ENCODE peak calls at places on chromosomes 7 and 10, in six cellular contexts. One of them, this sample, is unnamed.

GRCh38 chr7:17472939-17473338 is 174.5 kb downstream of the AHR start:
- DNase-seq in fibroblast of lung: no peak
- DNase-seq in iPS-NIHi11: no peak
- DNase-seq in H7: no peak
- DNase-seq in HTR-8/SVneo: no peak
- DNase-seq in body of pancreas: no peak
- DNase-seq in this sample: no peak

GRCh38 chr10:98374176-98374969 is 40.6 kb downstream of the PYROXD2 start:
- DNase-seq in fibroblast of lung: peak; percentile 57
- DNase-seq in iPS-NIHi11: peak; percentile 60
- DNase-seq in H7: no peak
- DNase-seq in HTR-8/SVneo: peak; percentile 28
- DNase-seq in body of pancreas: no peak
- DNase-seq in this sample: peak; percentile 56

GRCh38 chr10:47277352-47278151 is 22.4 kb upstream of the GDF10 start:
- DNase-seq in fibroblast of lung: no peak
- DNase-seq in iPS-NIHi11: no peak
- DNase-seq in H7: no peak
- DNase-seq in HTR-8/SVneo: no peak
- DNase-seq in body of pancreas: no peak
- DNase-seq in this sample: no peak

GRCh38 chr10:97519342-97519741 is 20.6 kb downstream of the UBTD1 start:
- DNase-seq in fibroblast of lung: no peak
- DNase-seq in iPS-NIHi11: no peak
- DNase-seq in H7: no peak
- DNase-seq in HTR-8/SVneo: no peak
- DNase-seq in body of pancreas: no peak
- DNase-seq in this sample: peak; percentile 76

GRCh38 chr10:78972947-78973900 is 95.5 kb upstream of the ZMIZ1 start:
- DNase-seq in fibroblast of lung: peak; percentile 95
- DNase-seq in iPS-NIHi11: peak; percentile 92
- DNase-seq in H7: peak; percentile 96
- DNase-seq in HTR-8/SVneo: peak; percentile 91
- DNase-seq in body of pancreas: peak; percentile 91
- DNase-seq in this sample: peak; percentile 95

GRCh38 chr10:44908071-44908709 is 2.9 kb upstream of the TMEM72 start:
- DNase-seq in fibroblast of lung: peak; percentile 71
- DNase-seq in iPS-NIHi11: peak; percentile 72
- DNase-seq in H7: peak; percentile 54
- DNase-seq in HTR-8/SVneo: peak; percentile 57
- DNase-seq in body of pancreas: no peak
- DNase-seq in this sample: peak; percentile 89

GRCh38 chr10:77325233-77325537 is 312.4 kb downstream of the KCNMA1 start:
- DNase-seq in fibroblast of lung: no peak
- DNase-seq in iPS-NIHi11: no peak
- DNase-seq in H7: no peak
- DNase-seq in HTR-8/SVneo: no peak
- DNase-seq in body of pancreas: peak; percentile 30
- DNase-seq in this sample: no peak

GRCh38 chr7:5702876-5703571 is 78.4 kb downstream of the RNF216 start:
- DNase-seq in fibroblast of lung: no peak
- DNase-seq in iPS-NIHi11: no peak
- DNase-seq in H7: no peak
- DNase-seq in HTR-8/SVneo: no peak
- DNase-seq in body of pancreas: peak; percentile 74
- DNase-seq in this sample: no peak

GRCh38 chr10:126844406-126844805 is 60.8 kb upstream of the DOCK1 start:
- DNase-seq in fibroblast of lung: no peak
- DNase-seq in iPS-NIHi11: no peak
- DNase-seq in H7: no peak
- DNase-seq in HTR-8/SVneo: no peak
- DNase-seq in body of pancreas: peak; percentile 16
- DNase-seq in this sample: no peak

GRCh38 chr10:50788951-50789904 is 49.5 kb downstream of the ASAH2B start:
- DNase-seq in fibroblast of lung: peak; percentile 52
- DNase-seq in iPS-NIHi11: peak; percentile 52
- DNase-seq in H7: peak; percentile 32
- DNase-seq in HTR-8/SVneo: peak; percentile 34
- DNase-seq in body of pancreas: peak; percentile 45
- DNase-seq in this sample: peak; percentile 16

GRCh38 chr7:30201921-30202320 is 67.1 kb downstream of the MTURN start:
- DNase-seq in fibroblast of lung: no peak
- DNase-seq in iPS-NIHi11: no peak
- DNase-seq in H7: no peak
- DNase-seq in HTR-8/SVneo: no peak
- DNase-seq in body of pancreas: no peak
- DNase-seq in this sample: no peak

GRCh38 chr7:47636111-47636692 is 54.3 kb upstream of the TNS3 start:
- DNase-seq in fibroblast of lung: no peak
- DNase-seq in iPS-NIHi11: no peak
- DNase-seq in H7: no peak
- DNase-seq in HTR-8/SVneo: no peak
- DNase-seq in body of pancreas: peak; percentile 8
- DNase-seq in this sample: peak; percentile 52

GRCh38 chr10:85175635-85176034 is 847.2 kb downstream of the CCSER2 start:
- DNase-seq in fibroblast of lung: no peak
- DNase-seq in iPS-NIHi11: peak; percentile 33
- DNase-seq in H7: peak; percentile 19
- DNase-seq in HTR-8/SVneo: no peak
- DNase-seq in body of pancreas: no peak
- DNase-seq in this sample: no peak

GRCh38 chr7:149147072-149147729 is at the start of gene ZNF398:
- DNase-seq in fibroblast of lung: peak; percentile 81
- DNase-seq in iPS-NIHi11: peak; percentile 95
- DNase-seq in H7: peak; percentile 96
- DNase-seq in HTR-8/SVneo: peak; percentile 82
- DNase-seq in body of pancreas: peak; percentile 71
- DNase-seq in this sample: peak; percentile 89

GRCh38 chr10:44337081-44337480 is 47.8 kb downstream of the CXCL12 start:
- DNase-seq in fibroblast of lung: no peak
- DNase-seq in iPS-NIHi11: no peak
- DNase-seq in H7: no peak
- DNase-seq in HTR-8/SVneo: no peak
- DNase-seq in body of pancreas: no peak
- DNase-seq in this sample: no peak

GRCh38 chr7:55325371-55325792 is 39.8 kb upstream of the LANCL2 start:
- DNase-seq in fibroblast of lung: peak; percentile 96
- DNase-seq in iPS-NIHi11: no peak
- DNase-seq in H7: no peak
- DNase-seq in HTR-8/SVneo: peak; percentile 65
- DNase-seq in body of pancreas: peak; percentile 66
- DNase-seq in this sample: peak; percentile 99

GRCh38 chr10:79403441-79404230 is 41.8 kb downstream of the ZCCHC24 start:
- DNase-seq in fibroblast of lung: no peak
- DNase-seq in iPS-NIHi11: peak; percentile 46
- DNase-seq in H7: peak; percentile 86
- DNase-seq in HTR-8/SVneo: no peak
- DNase-seq in body of pancreas: no peak
- DNase-seq in this sample: peak; percentile 55

GRCh38 chr10:101346177-101346576 is 7.8 kb upstream of the BTRC start:
- DNase-seq in fibroblast of lung: no peak
- DNase-seq in iPS-NIHi11: no peak
- DNase-seq in H7: no peak
- DNase-seq in HTR-8/SVneo: no peak
- DNase-seq in body of pancreas: no peak
- DNase-seq in this sample: no peak

GRCh38 chr7:34851431-34851830 is 185.9 kb downstream of the DPY19L1 start:
- DNase-seq in fibroblast of lung: no peak
- DNase-seq in iPS-NIHi11: no peak
- DNase-seq in H7: no peak
- DNase-seq in HTR-8/SVneo: no peak
- DNase-seq in body of pancreas: no peak
- DNase-seq in this sample: no peak

GRCh38 chr7:121042195-121042594 is 53.7 kb downstream of the CPED1 start:
- DNase-seq in fibroblast of lung: no peak
- DNase-seq in iPS-NIHi11: no peak
- DNase-seq in H7: no peak
- DNase-seq in HTR-8/SVneo: no peak
- DNase-seq in body of pancreas: no peak
- DNase-seq in this sample: no peak

GRCh38 chr7:102260856-102261255 is 25.8 kb upstream of the SH2B2 start:
- DNase-seq in fibroblast of lung: peak; percentile 44
- DNase-seq in iPS-NIHi11: peak; percentile 56
- DNase-seq in H7: peak; percentile 72
- DNase-seq in HTR-8/SVneo: no peak
- DNase-seq in body of pancreas: no peak
- DNase-seq in this sample: peak; percentile 38

GRCh38 chr7:139561-140243 is 52.7 kb upstream of the FAM20C start:
- DNase-seq in fibroblast of lung: no peak
- DNase-seq in iPS-NIHi11: no peak
- DNase-seq in H7: peak; percentile 50
- DNase-seq in HTR-8/SVneo: no peak
- DNase-seq in body of pancreas: no peak
- DNase-seq in this sample: no peak

GRCh38 chr10:15068802-15069201 is 19.8 kb downstream of the ACBD7 start:
- DNase-seq in fibroblast of lung: peak; percentile 85
- DNase-seq in iPS-NIHi11: no peak
- DNase-seq in H7: no peak
- DNase-seq in HTR-8/SVneo: no peak
- DNase-seq in body of pancreas: no peak
- DNase-seq in this sample: peak; percentile 91

GRCh38 chr7:29442146-29442545 is 121.5 kb upstream of the PRR15 start:
- DNase-seq in fibroblast of lung: peak; percentile 35
- DNase-seq in iPS-NIHi11: peak; percentile 76
- DNase-seq in H7: peak; percentile 79
- DNase-seq in HTR-8/SVneo: peak; percentile 24
- DNase-seq in body of pancreas: no peak
- DNase-seq in this sample: peak; percentile 79

GRCh38 chr10:59387951-59388431 is 25.6 kb upstream of the FAM13C start:
- DNase-seq in fibroblast of lung: peak; percentile 96
- DNase-seq in iPS-NIHi11: no peak
- DNase-seq in H7: no peak
- DNase-seq in HTR-8/SVneo: peak; percentile 10
- DNase-seq in body of pancreas: no peak
- DNase-seq in this sample: peak; percentile 98

GRCh38 chr7:142828101-142828500 is 26.8 kb upstream of the EPHB6 start:
- DNase-seq in fibroblast of lung: no peak
- DNase-seq in iPS-NIHi11: no peak
- DNase-seq in H7: no peak
- DNase-seq in HTR-8/SVneo: no peak
- DNase-seq in body of pancreas: no peak
- DNase-seq in this sample: no peak

GRCh38 chr7:129150199-129150996 is 5.9 kb downstream of the TSPAN33 start:
- DNase-seq in fibroblast of lung: no peak
- DNase-seq in iPS-NIHi11: peak; percentile 50
- DNase-seq in H7: peak; percentile 77
- DNase-seq in HTR-8/SVneo: no peak
- DNase-seq in body of pancreas: no peak
- DNase-seq in this sample: peak; percentile 93

GRCh38 chr7:123845823-123846216 is 851 bp downstream of the HYAL4 start:
- DNase-seq in fibroblast of lung: no peak
- DNase-seq in iPS-NIHi11: no peak
- DNase-seq in H7: no peak
- DNase-seq in HTR-8/SVneo: no peak
- DNase-seq in body of pancreas: no peak
- DNase-seq in this sample: no peak